ENCODE peak calls at places on chromosomes 7 and 10, in eight cellular contexts. One of them, this sample, is unnamed.

GRCh38 chr7:27364344-27364758 is 121.7 kb downstream of the EVX1 start:
- DNase-seq in A549: no peak
- DNase-seq in osteocyte: no peak
- DNase-seq in RWPE1: peak; percentile 53
- DNase-seq in HCT116: no peak
- DNase-seq in OCI-LY7: no peak
- DNase-seq in body of pancreas: peak; percentile 24
- DNase-seq in Calu3: no peak
- DNase-seq in this sample: no peak

GRCh38 chr10:29882766-29883165 is 176.6 kb downstream of the JCAD start:
- DNase-seq in OCI-LY7: no peak
- DNase-seq in HCT116: no peak
- DNase-seq in osteocyte: no peak
- DNase-seq in Calu3: no peak
- DNase-seq in A549: no peak
- DNase-seq in RWPE1: no peak
- DNase-seq in body of pancreas: no peak
- DNase-seq in this sample: no peak

GRCh38 chr10:15712903-15713302 is 6.8 kb downstream of the ITGA8 start:
- DNase-seq in osteocyte: no peak
- DNase-seq in HCT116: no peak
- DNase-seq in RWPE1: no peak
- DNase-seq in body of pancreas: no peak
- DNase-seq in Calu3: no peak
- DNase-seq in OCI-LY7: no peak
- DNase-seq in A549: no peak
- DNase-seq in this sample: no peak

GRCh38 chr7:101671783-101672356 is 42.8 kb upstream of the MYL10 start:
- DNase-seq in HCT116: no peak
- DNase-seq in A549: no peak
- DNase-seq in OCI-LY7: no peak
- DNase-seq in osteocyte: no peak
- DNase-seq in body of pancreas: no peak
- DNase-seq in Calu3: no peak
- DNase-seq in RWPE1: no peak
- DNase-seq in this sample: no peak

GRCh38 chr10:86747796-86748581 is 8.4 kb upstream of the BMPR1A start:
- DNase-seq in osteocyte: no peak
- DNase-seq in RWPE1: no peak
- DNase-seq in OCI-LY7: peak; percentile 46
- DNase-seq in A549: no peak
- DNase-seq in body of pancreas: no peak
- DNase-seq in Calu3: no peak
- DNase-seq in HCT116: no peak
- DNase-seq in this sample: no peak

GRCh38 chr7:155303039-155303593 is 5.4 kb downstream of the INSIG1 start:
- DNase-seq in HCT116: no peak
- DNase-seq in OCI-LY7: no peak
- DNase-seq in RWPE1: no peak
- DNase-seq in osteocyte: no peak
- DNase-seq in Calu3: no peak
- DNase-seq in body of pancreas: no peak
- DNase-seq in A549: no peak
- DNase-seq in this sample: no peak

GRCh38 chr7:78412216-78412858 is 613.8 kb downstream of the PHTF2 start:
- DNase-seq in osteocyte: no peak
- DNase-seq in Calu3: no peak
- DNase-seq in HCT116: no peak
- DNase-seq in body of pancreas: no peak
- DNase-seq in A549: no peak
- DNase-seq in OCI-LY7: no peak
- DNase-seq in RWPE1: no peak
- DNase-seq in this sample: no peak

GRCh38 chr10:104253576-104254410 is 899 bp upstream of the GSTO1 start:
- DNase-seq in Calu3: no peak
- DNase-seq in osteocyte: no peak
- DNase-seq in OCI-LY7: no peak
- DNase-seq in HCT116: no peak
- DNase-seq in A549: no peak
- DNase-seq in body of pancreas: no peak
- DNase-seq in RWPE1: no peak
- DNase-seq in this sample: no peak

GRCh38 chr10:92880233-92880861 is 32.0 kb downstream of the EXOC6 start:
- DNase-seq in osteocyte: no peak
- DNase-seq in body of pancreas: no peak
- DNase-seq in RWPE1: peak; percentile 39
- DNase-seq in A549: peak; percentile 30
- DNase-seq in Calu3: peak; percentile 19
- DNase-seq in OCI-LY7: peak; percentile 62
- DNase-seq in HCT116: peak; percentile 37
- DNase-seq in this sample: peak; percentile 22

GRCh38 chr7:157271315-157271990 is 65.4 kb upstream of the DNAJB6 start:
- DNase-seq in A549: no peak
- DNase-seq in body of pancreas: no peak
- DNase-seq in Calu3: no peak
- DNase-seq in RWPE1: no peak
- DNase-seq in HCT116: no peak
- DNase-seq in osteocyte: no peak
- DNase-seq in OCI-LY7: no peak
- DNase-seq in this sample: peak; percentile 15

GRCh38 chr10:132860527-132860926 is 74.6 kb upstream of the NKX6-2 start:
- DNase-seq in body of pancreas: no peak
- DNase-seq in osteocyte: no peak
- DNase-seq in HCT116: no peak
- DNase-seq in OCI-LY7: no peak
- DNase-seq in Calu3: no peak
- DNase-seq in RWPE1: no peak
- DNase-seq in A549: no peak
- DNase-seq in this sample: no peak

GRCh38 chr7:79096361-79096805 is 357.1 kb downstream of the MAGI2 start:
- DNase-seq in Calu3: no peak
- DNase-seq in HCT116: no peak
- DNase-seq in RWPE1: no peak
- DNase-seq in osteocyte: no peak
- DNase-seq in OCI-LY7: no peak
- DNase-seq in body of pancreas: no peak
- DNase-seq in A549: no peak
- DNase-seq in this sample: no peak

GRCh38 chr10:28909875-28910274 is 232.6 kb downstream of the BAMBI start:
- DNase-seq in HCT116: no peak
- DNase-seq in Calu3: no peak
- DNase-seq in OCI-LY7: no peak
- DNase-seq in A549: no peak
- DNase-seq in body of pancreas: no peak
- DNase-seq in RWPE1: no peak
- DNase-seq in osteocyte: no peak
- DNase-seq in this sample: no peak

GRCh38 chr7:137395425-137395824 is 51.9 kb upstream of the PTN start:
- DNase-seq in osteocyte: no peak
- DNase-seq in body of pancreas: no peak
- DNase-seq in HCT116: no peak
- DNase-seq in OCI-LY7: no peak
- DNase-seq in RWPE1: no peak
- DNase-seq in A549: no peak
- DNase-seq in Calu3: no peak
- DNase-seq in this sample: no peak

GRCh38 chr7:22640269-22640668 is 86.7 kb upstream of the IL6 start:
- DNase-seq in Calu3: no peak
- DNase-seq in osteocyte: no peak
- DNase-seq in OCI-LY7: no peak
- DNase-seq in A549: no peak
- DNase-seq in body of pancreas: no peak
- DNase-seq in HCT116: no peak
- DNase-seq in RWPE1: no peak
- DNase-seq in this sample: peak; percentile 34

GRCh38 chr10:132292972-132293415 is 14.8 kb downstream of the STK32C start:
- DNase-seq in A549: no peak
- DNase-seq in body of pancreas: no peak
- DNase-seq in Calu3: no peak
- DNase-seq in OCI-LY7: no peak
- DNase-seq in HCT116: no peak
- DNase-seq in RWPE1: no peak
- DNase-seq in osteocyte: no peak
- DNase-seq in this sample: no peak

GRCh38 chr10:44300666-44301649 is 83.9 kb downstream of the CXCL12 start:
- DNase-seq in HCT116: peak; percentile 47
- DNase-seq in A549: peak; percentile 61
- DNase-seq in RWPE1: peak; percentile 65
- DNase-seq in Calu3: no peak
- DNase-seq in OCI-LY7: no peak
- DNase-seq in osteocyte: peak; percentile 93
- DNase-seq in body of pancreas: peak; percentile 93
- DNase-seq in this sample: peak; percentile 45

GRCh38 chr10:44298713-44299112 is 86.2 kb downstream of the CXCL12 start:
- DNase-seq in Calu3: no peak
- DNase-seq in A549: no peak
- DNase-seq in HCT116: no peak
- DNase-seq in RWPE1: no peak
- DNase-seq in osteocyte: no peak
- DNase-seq in body of pancreas: no peak
- DNase-seq in OCI-LY7: no peak
- DNase-seq in this sample: no peak

GRCh38 chr10:44294726-44295412 is 90.0 kb downstream of the CXCL12 start:
- DNase-seq in Calu3: no peak
- DNase-seq in OCI-LY7: no peak
- DNase-seq in HCT116: no peak
- DNase-seq in A549: no peak
- DNase-seq in osteocyte: no peak
- DNase-seq in body of pancreas: no peak
- DNase-seq in RWPE1: no peak
- DNase-seq in this sample: no peak

GRCh38 chr10:44295619-44296222 is 89.2 kb downstream of the CXCL12 start:
- DNase-seq in body of pancreas: no peak
- DNase-seq in RWPE1: no peak
- DNase-seq in A549: no peak
- DNase-seq in Calu3: no peak
- DNase-seq in osteocyte: no peak
- DNase-seq in OCI-LY7: no peak
- DNase-seq in HCT116: no peak
- DNase-seq in this sample: no peak

GRCh38 chr10:44297963-44298362 is 86.9 kb downstream of the CXCL12 start:
- DNase-seq in body of pancreas: no peak
- DNase-seq in HCT116: no peak
- DNase-seq in A549: no peak
- DNase-seq in OCI-LY7: no peak
- DNase-seq in Calu3: no peak
- DNase-seq in osteocyte: no peak
- DNase-seq in RWPE1: no peak
- DNase-seq in this sample: no peak
- TF ChIP-seq CTCF in body of pancreas: no peak
- TF ChIP-seq CTCF in HCT116: no peak
- TF ChIP-seq CTCF in A549: no peak
- TF ChIP-seq CTCF in OCI-LY7: no peak
- TF ChIP-seq CTCF in Calu3: no peak
- TF ChIP-seq CTCF in osteocyte: no peak
- TF ChIP-seq CTCF in RWPE1: no peak
- TF ChIP-seq CTCF in this sample: no peak

GRCh38 chr10:96043157-96043894 is at the start of gene CCNJ:
- DNase-seq in Calu3: peak; percentile 86
- DNase-seq in OCI-LY7: peak; percentile 91
- DNase-seq in body of pancreas: peak; percentile 86
- DNase-seq in HCT116: peak; percentile 77
- DNase-seq in osteocyte: peak; percentile 96
- DNase-seq in A549: peak; percentile 93
- DNase-seq in RWPE1: peak; percentile 98
- DNase-seq in this sample: peak; percentile 99
- TF ChIP-seq CTCF in Calu3: no peak
- TF ChIP-seq CTCF in OCI-LY7: peak; percentile 17
- TF ChIP-seq CTCF in body of pancreas: no peak
- TF ChIP-seq CTCF in HCT116: no peak
- TF ChIP-seq CTCF in osteocyte: peak; percentile 30
- TF ChIP-seq CTCF in A549: no peak
- TF ChIP-seq CTCF in RWPE1: no peak
- TF ChIP-seq CTCF in this sample: no peak

GRCh38 chr10:16991011-16991410 is 138.6 kb downstream of the CUBN start:
- DNase-seq in A549: no peak
- DNase-seq in osteocyte: no peak
- DNase-seq in HCT116: no peak
- DNase-seq in RWPE1: no peak
- DNase-seq in body of pancreas: no peak
- DNase-seq in Calu3: no peak
- DNase-seq in OCI-LY7: no peak
- DNase-seq in this sample: no peak

GRCh38 chr10:16987976-16988610 is 141.5 kb downstream of the CUBN start:
- DNase-seq in A549: no peak
- DNase-seq in RWPE1: no peak
- DNase-seq in HCT116: no peak
- DNase-seq in body of pancreas: no peak
- DNase-seq in osteocyte: no peak
- DNase-seq in Calu3: no peak
- DNase-seq in OCI-LY7: no peak
- DNase-seq in this sample: no peak

GRCh38 chr10:16987129-16987670 is 142.4 kb downstream of the CUBN start:
- DNase-seq in osteocyte: no peak
- DNase-seq in body of pancreas: no peak
- DNase-seq in A549: no peak
- DNase-seq in HCT116: no peak
- DNase-seq in RWPE1: peak; percentile 22
- DNase-seq in Calu3: no peak
- DNase-seq in OCI-LY7: no peak
- DNase-seq in this sample: no peak

GRCh38 chr10:16988900-16989299 is 140.7 kb downstream of the CUBN start:
- DNase-seq in HCT116: no peak
- DNase-seq in RWPE1: no peak
- DNase-seq in A549: no peak
- DNase-seq in OCI-LY7: no peak
- DNase-seq in Calu3: no peak
- DNase-seq in osteocyte: no peak
- DNase-seq in body of pancreas: no peak
- DNase-seq in this sample: no peak

DNA sequence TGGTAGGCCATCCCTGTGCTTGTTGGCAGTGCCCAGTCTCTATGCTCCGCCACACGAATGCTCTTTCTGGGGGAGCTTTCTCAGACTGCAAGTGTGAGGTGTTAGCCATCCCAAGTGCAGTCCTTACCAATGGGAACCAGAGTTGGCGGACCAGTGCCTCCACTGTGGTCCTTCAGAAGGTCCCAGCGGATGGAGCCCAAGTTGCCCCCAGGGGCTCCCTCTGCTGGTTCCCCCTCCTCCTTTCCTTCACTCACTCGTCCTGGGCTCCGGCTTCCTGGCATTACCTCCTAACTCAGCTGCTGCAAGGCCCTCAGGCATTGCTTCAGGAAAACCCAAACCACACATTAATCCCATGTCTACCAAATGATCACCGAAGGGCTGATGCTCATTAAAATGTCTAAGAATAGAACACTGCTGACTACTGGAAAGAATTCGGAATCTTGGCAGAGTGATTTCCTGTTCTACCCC is 139.8 kb downstream of the CUBN start:
- DNase-seq in RWPE1: no peak
- DNase-seq in HCT116: no peak
- DNase-seq in OCI-LY7: no peak
- DNase-seq in body of pancreas: no peak
- DNase-seq in Calu3: no peak
- DNase-seq in osteocyte: no peak
- DNase-seq in A549: no peak
- DNase-seq in this sample: no peak
- TF ChIP-seq CTCF in RWPE1: no peak
- TF ChIP-seq CTCF in HCT116: peak; percentile 16
- TF ChIP-seq CTCF in OCI-LY7: no peak
- TF ChIP-seq CTCF in body of pancreas: no peak
- TF ChIP-seq CTCF in Calu3: no peak
- TF ChIP-seq CTCF in osteocyte: no peak
- TF ChIP-seq CTCF in A549: no peak
- TF ChIP-seq CTCF in this sample: no peak

GRCh38 chr7:138981332-138982203 is at the start of gene KIAA1549:
- DNase-seq in A549: peak; percentile 67
- DNase-seq in OCI-LY7: peak; percentile 15
- DNase-seq in body of pancreas: peak; percentile 78
- DNase-seq in osteocyte: peak; percentile 90
- DNase-seq in RWPE1: peak; percentile 66
- DNase-seq in HCT116: peak; percentile 12
- DNase-seq in Calu3: peak; percentile 85
- DNase-seq in this sample: peak; percentile 97
- TF ChIP-seq CTCF in A549: peak; percentile 68
- TF ChIP-seq CTCF in OCI-LY7: no peak
- TF ChIP-seq CTCF in body of pancreas: peak; percentile 41
- TF ChIP-seq CTCF in osteocyte: peak; percentile 41
- TF ChIP-seq CTCF in RWPE1: peak; percentile 77
- TF ChIP-seq CTCF in HCT116: no peak
- TF ChIP-seq CTCF in Calu3: peak; percentile 17
- TF ChIP-seq CTCF in this sample: peak; percentile 77

This sample was measured in GM20000.